ENCODE peak calls at places on chromosomes 4 and X, in eight cellular contexts. L is lower lobe of right lung, V is AG09309, E is A549, P is left ventricle myocardium inferior, O is NT2/D1, U is SK-N-SH, B is lung. Q is an unnamed sample.

GRCh38 chr4:101191302-101192098 is 155.8 kb downstream of the PPP3CA start:
- DNase-seq in P (peak; percentile 72), L (peak; percentile 47), V (peak; percentile 53), U (peak; percentile 47), O (peak; percentile 36), B (peak; percentile 60), E (no peak), Q (peak; percentile 33)

GRCh38 chr4:179817317-179817716 is 2375.1 kb upstream of the AGA start:
- DNase-seq in U (no peak), O (no peak), P (no peak), B (no peak), V (no peak), E (no peak), L (no peak), Q (no peak)

GRCh38 chrX:40108084-40108958 is 10.6 kb upstream of the BCOR start:
- DNase-seq in L (peak; percentile 54), B (no peak), O (no peak), E (peak; percentile 57), U (no peak), P (peak; percentile 42), V (no peak), Q (peak; percentile 81)

GRCh38 chr4:36067116-36067515 is 177.2 kb downstream of the ARAP2 start:
- DNase-seq in V (no peak), L (no peak), E (no peak), P (no peak), B (no peak), U (no peak), O (no peak), Q (no peak)

GRCh38 chrX:109856974-109857373 is 123.9 kb upstream of the ACSL4 start:
- DNase-seq in L (no peak), B (no peak), V (no peak), E (peak; percentile 7), P (no peak), U (peak; percentile 19), O (no peak), Q (no peak)

GRCh38 chrX:7586126-7586525 is 256.8 kb upstream of the VCX start:
- DNase-seq in V (peak; percentile 5), B (no peak), L (no peak), E (no peak), U (peak; percentile 20), O (peak; percentile 15), P (no peak), Q (peak; percentile 4)

GRCh38 chrX:87900320-87900908 is 382.8 kb downstream of the KLHL4 start:
- DNase-seq in P (no peak), L (no peak), V (no peak), O (no peak), U (no peak), B (no peak), E (no peak), Q (no peak)

GRCh38 chrX:16604300-16604699 is 45.7 kb upstream of the S100G start:
- DNase-seq in L (no peak), E (no peak), U (no peak), O (no peak), P (no peak), B (no peak), V (no peak), Q (no peak)

GRCh38 chrX:67555578-67556203 is 11.9 kb downstream of the AR start:
- DNase-seq in O (no peak), E (peak; percentile 9), V (no peak), U (peak; percentile 45), L (peak; percentile 47), P (no peak), B (peak; percentile 57), Q (no peak)

GRCh38 chr4:109609431-109609830 is 49.4 kb downstream of the MCUB start:
- DNase-seq in O (no peak), L (no peak), B (no peak), P (no peak), U (no peak), E (no peak), V (no peak), Q (no peak)

GRCh38 chrX:25015486-25016360 is at the start of gene ARX:
- DNase-seq in O (peak; percentile 77), L (no peak), V (no peak), P (peak; percentile 25), U (peak; percentile 90), E (peak; percentile 43), B (no peak), Q (peak; percentile 67)

GRCh38 chrX:25014366-25014838 is 1.4 kb downstream of the ARX start:
- DNase-seq in V (no peak), P (no peak), U (no peak), L (no peak), E (no peak), O (no peak), B (no peak), Q (no peak)

GRCh38 chrX:25012793-25013592 is 2.8 kb downstream of the ARX start:
- DNase-seq in P (no peak), O (no peak), L (no peak), U (peak; percentile 48), V (no peak), E (peak; percentile 46), B (no peak), Q (no peak)

GRCh38 chrX:25012433-25012735 is 3.4 kb downstream of the ARX start:
- DNase-seq in E (no peak), L (no peak), O (no peak), V (no peak), B (no peak), U (peak; percentile 42), P (no peak), Q (no peak)

DNA sequence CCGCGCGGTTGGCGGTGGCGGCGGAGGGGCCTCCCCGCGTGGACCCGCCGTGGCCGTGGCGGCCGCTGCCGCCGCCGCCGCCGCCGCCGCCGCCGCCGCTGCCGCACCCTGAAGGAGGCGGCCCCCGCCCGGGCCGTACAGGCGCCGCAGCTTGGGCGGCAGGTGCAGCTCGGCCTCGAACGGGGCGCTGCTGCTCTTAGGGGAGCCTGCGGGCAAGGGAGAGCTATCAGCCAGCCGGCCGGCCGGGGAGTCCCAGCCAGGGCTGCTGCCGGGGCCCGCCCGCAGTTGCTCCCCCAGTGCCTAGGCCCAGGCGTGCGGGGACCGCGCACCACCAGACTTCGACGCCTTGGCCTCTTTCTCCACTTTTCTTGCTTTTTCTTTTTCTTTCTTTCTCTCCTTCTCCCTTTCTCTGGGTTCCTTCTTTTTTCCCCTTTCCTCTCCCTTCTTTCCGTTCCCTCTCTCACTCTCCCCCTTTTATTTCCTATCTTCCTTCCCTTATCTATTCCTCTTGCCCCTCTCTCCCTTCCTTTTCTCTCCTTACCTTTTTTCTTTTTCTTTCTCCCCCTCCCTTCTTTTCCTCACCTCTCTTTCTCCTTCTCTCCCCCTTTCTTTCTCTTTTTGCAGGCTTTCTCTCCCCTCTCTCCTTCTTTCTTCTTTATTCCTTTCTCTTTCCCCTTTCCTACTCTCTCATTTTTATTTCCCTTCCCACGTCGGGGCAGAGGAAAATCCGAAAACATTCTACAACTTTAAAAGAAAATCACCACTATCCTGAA is 2.0 kb downstream of the ARX start:
- DNase-seq in P (no peak), V (no peak), E (no peak), O (no peak), L (no peak), B (no peak), U (peak; percentile 49), Q (no peak)
- H3K4me3 ChIP-seq in P (no peak overlapping the region), V (no peak overlapping the region), E (peak overlapping the region; percentile 74), O (no peak overlapping the region), L (no peak overlapping the region), B (no peak overlapping the region), U (no peak overlapping the region), Q (no peak overlapping the region)

GRCh38 chrX:72308566-72309296 is 3.0 kb upstream of the CITED1 start:
- DNase-seq in V (no peak), E (peak; percentile 67), P (peak; percentile 50), L (peak; percentile 53), B (peak; percentile 69), O (peak; percentile 72), U (peak; percentile 92), Q (peak; percentile 75)
- H3K4me3 ChIP-seq in V (peak overlapping the region; percentile 10), E (peak overlapping the region; percentile 34), P (peak overlapping the region; percentile 70), L (peak overlapping the region; percentile 44), B (no peak overlapping the region), O (peak overlapping the region; percentile 3), U (peak overlapping the region; percentile 31), Q (no peak overlapping the region)

GRCh38 chr4:70997068-70997467 is 3.6 kb downstream of the DCK start:
- DNase-seq in U (no peak), P (no peak), V (no peak), E (no peak), L (no peak), O (no peak), B (no peak), Q (no peak)
- H3K4me3 ChIP-seq in U (no peak overlapping the region), P (no peak overlapping the region), V (no peak overlapping the region), E (no peak overlapping the region), L (no peak overlapping the region), O (no peak overlapping the region), B (no peak overlapping the region), Q (no peak overlapping the region)

DNA sequence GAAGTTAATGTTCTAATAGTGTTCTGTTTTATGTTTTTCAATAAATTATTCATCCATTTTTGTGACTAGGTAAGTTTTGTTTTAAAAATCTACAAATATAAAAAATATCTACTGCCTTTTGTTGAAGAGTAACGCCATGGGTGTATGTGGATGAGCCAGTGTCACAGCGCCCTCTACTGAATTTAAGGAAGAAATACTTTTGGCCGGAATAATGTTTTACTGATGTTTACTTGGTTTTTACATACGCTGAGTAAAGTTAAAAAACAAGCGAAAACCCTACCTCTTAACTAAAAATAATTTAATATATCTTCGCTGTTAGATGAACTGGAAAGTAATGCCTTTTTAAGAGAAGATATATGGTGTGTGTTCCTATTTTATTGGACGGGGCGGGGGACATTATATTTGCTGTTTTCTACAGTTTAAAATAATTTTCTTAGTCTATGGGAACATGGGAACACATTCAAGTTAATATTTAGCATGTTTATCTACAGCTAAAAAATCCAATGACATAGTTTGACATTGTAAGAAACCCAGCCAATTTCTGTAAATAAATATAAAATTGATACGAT is 86.1 kb downstream of the CPE start:
- DNase-seq in L (no peak), P (no peak), E (peak; percentile 28), B (no peak), O (peak; percentile 18), V (no peak), U (peak; percentile 54), Q (peak; percentile 11)
- H3K4me3 ChIP-seq in L (no peak overlapping the region), P (no peak overlapping the region), E (no peak overlapping the region), B (no peak overlapping the region), O (no peak overlapping the region), V (no peak overlapping the region), U (no peak overlapping the region), Q (no peak overlapping the region)